ENCODE peak calls at places on chromosomes 1 and 21, in seven cellular contexts. K is uterus, Z is body of pancreas, X is GM12891, B is adrenal gland, E is tibial nerve, G is right lobe of liver. P is an unnamed sample.

GRCh38 chr1:230643887-230644286 is 1.6 kb downstream of the COG2 start:
- DNase-seq in K (no peak), Z (no peak), X (no peak), B (no peak), E (no peak), G (no peak), P (no peak)

GRCh38 chr1:24009406-24009805 is 29.3 kb upstream of the SRSF10 start:
- DNase-seq in K (no peak), Z (no peak), X (no peak), B (no peak), E (no peak), G (no peak), P (peak; percentile 54)

GRCh38 chr1:32073387-32074229 is 869 bp downstream of the TMEM39B start:
- DNase-seq in K (no peak), Z (no peak), X (no peak), B (no peak), E (no peak), G (no peak), P (no peak)

GRCh38 chr1:10696977-10697376 is 99.5 kb downstream of the CASZ1 start:
- DNase-seq in K (no peak), Z (no peak), X (no peak), B (peak; percentile 84), E (no peak), G (no peak), P (peak; percentile 78)

GRCh38 chr21:27275294-27275927 is 308.5 kb upstream of the ADAMTS5 start:
- DNase-seq in K (no peak), Z (no peak), X (no peak), B (no peak), E (no peak), G (no peak), P (peak; percentile 14)

GRCh38 chr1:214136336-214136735 is 144.6 kb upstream of the SMYD2 start:
- DNase-seq in K (no peak), Z (no peak), X (no peak), B (no peak), E (no peak), G (no peak), P (no peak)

GRCh38 chr1:184755226-184756065 is 788 bp upstream of the EDEM3 start:
- DNase-seq in K (no peak), Z (peak; percentile 30), X (no peak), B (no peak), E (peak; percentile 13), G (no peak), P (peak; percentile 10)

GRCh38 chr1:113246929-113247328 is 143.4 kb upstream of the MAGI3 start:
- DNase-seq in K (no peak), Z (peak; percentile 54), X (no peak), B (no peak), E (no peak), G (no peak), P (no peak)

GRCh38 chr1:190478193-190479007 is 736 bp upstream of the BRINP3 start:
- DNase-seq in K (no peak), Z (peak; percentile 17), X (no peak), B (no peak), E (no peak), G (no peak), P (no peak)

GRCh38 chr1:162861101-162861500 is at the start of gene CCDC190:
- DNase-seq in K (no peak), Z (no peak), X (no peak), B (no peak), E (no peak), G (no peak), P (no peak)

GRCh38 chr1:14842361-14842760 is 243.9 kb downstream of the KAZN start:
- DNase-seq in K (no peak), Z (no peak), X (no peak), B (no peak), E (no peak), G (no peak), P (no peak)

GRCh38 chr21:31752352-31752751 is 20.4 kb upstream of the SCAF4 start:
- DNase-seq in K (no peak), Z (no peak), X (no peak), B (no peak), E (no peak), G (no peak), P (peak; percentile 33)

GRCh38 chr1:46489169-46489637 is 433 bp upstream of the DMBX1 start:
- DNase-seq in K (no peak), Z (peak; percentile 36), X (peak; percentile 49), B (no peak), E (no peak), G (no peak), P (no peak)

GRCh38 chr1:38026592-38027200 is 14.2 kb downstream of the UTP11 start:
- DNase-seq in K (no peak), Z (peak; percentile 74), X (no peak), B (peak; percentile 90), E (no peak), G (no peak), P (peak; percentile 57)

GRCh38 chr1:79193211-79194079 is 186.9 kb upstream of the ADGRL4 start:
- DNase-seq in K (no peak), Z (no peak), X (no peak), B (no peak), E (no peak), G (no peak), P (no peak)

GRCh38 chr1:39129514-39129913 is 75.0 kb upstream of the MACF1 start:
- DNase-seq in K (no peak), Z (no peak), X (no peak), B (no peak), E (no peak), G (no peak), P (no peak)

GRCh38 chr1:200367841-200368534 is 41.8 kb downstream of the ZNF281 start:
- DNase-seq in K (no peak), Z (no peak), X (no peak), B (no peak), E (no peak), G (no peak), P (no peak)

GRCh38 chr1:23129846-23130245 is 38.8 kb downstream of the LUZP1 start:
- DNase-seq in K (no peak), Z (no peak), X (no peak), B (no peak), E (no peak), G (no peak), P (no peak)

GRCh38 chr1:199759268-199759724 is 268.2 kb upstream of the NR5A2 start:
- DNase-seq in K (no peak), Z (no peak), X (no peak), B (no peak), E (no peak), G (no peak), P (peak; percentile 19)

GRCh38 chr1:165383067-165383466 is 26.6 kb upstream of the LMX1A start:
- DNase-seq in K (peak; percentile 89), Z (peak; percentile 11), X (no peak), B (peak; percentile 64), E (peak; percentile 66), G (no peak), P (no peak)

GRCh38 chr1:6166221-6166620 is 13.9 kb downstream of the CHD5 start:
- DNase-seq in K (no peak), Z (no peak), X (no peak), B (no peak), E (no peak), G (no peak), P (no peak)

GRCh38 chr1:222617367-222617951 is 438 bp upstream of the MIA3 start:
- DNase-seq in K (peak; percentile 97), Z (peak; percentile 98), X (peak; percentile 71), B (peak; percentile 98), E (peak; percentile 79), G (peak; percentile 97), P (peak; percentile 93)
- TF ChIP-seq POLR2A in K (peak; percentile 77), Z (peak; percentile 83), X (no peak), B (peak; percentile 63), E (peak; percentile 28), G (peak; percentile 44), P (peak; percentile 62)

DNA sequence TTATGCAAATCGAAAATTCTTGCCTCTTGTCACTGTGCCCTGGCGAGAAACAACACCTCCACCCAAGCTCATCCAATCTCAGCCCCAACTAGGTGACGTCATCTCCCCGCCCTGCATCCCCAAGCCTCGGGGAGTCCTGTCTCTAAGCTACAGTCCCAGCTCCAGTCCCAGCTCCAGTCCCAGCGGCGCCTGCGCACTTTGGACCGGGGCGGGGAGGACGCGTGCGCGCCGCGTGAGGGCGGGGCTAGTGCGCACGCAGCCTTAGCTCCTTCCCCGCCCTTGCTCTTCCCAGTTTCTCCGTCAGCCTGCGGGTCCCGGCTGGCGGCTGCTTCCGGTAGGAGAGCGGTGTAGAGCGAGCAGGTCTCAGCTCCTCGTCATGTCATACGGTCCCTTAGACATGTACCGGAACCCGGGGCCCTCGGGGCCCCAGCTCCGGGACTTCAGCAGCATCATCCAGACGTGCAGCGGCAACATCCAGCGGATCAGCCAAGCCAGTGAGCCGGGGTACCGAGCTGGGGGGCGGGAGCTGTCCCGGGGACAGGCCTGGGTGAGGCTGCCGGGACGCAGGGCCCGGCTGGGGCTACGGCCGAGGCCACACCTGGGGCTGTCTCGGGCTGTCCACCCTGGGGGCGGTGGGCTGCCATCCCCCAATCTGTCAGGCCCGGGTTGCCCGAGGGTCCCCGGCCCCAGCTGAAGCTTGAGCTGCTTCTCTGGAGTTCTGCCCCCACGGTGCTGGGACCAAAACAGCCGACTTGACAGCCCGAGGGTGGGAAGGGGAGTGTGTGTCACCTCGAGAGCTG is at the start of gene STX12:
- DNase-seq in K (peak; percentile 99), Z (peak; percentile 97), X (peak; percentile 87), B (peak; percentile 99), E (peak; percentile 99), G (peak; percentile 98), P (peak; percentile 77)
- TF ChIP-seq POLR2A in K (peak; percentile 95), Z (peak; percentile 94), X (no peak), B (peak; percentile 81), E (peak; percentile 93), G (peak; percentile 88), P (peak; percentile 76)

GRCh38 chr21:39348355-39349210 is at the start of gene HMGN1:
- DNase-seq in K (peak; percentile 84), Z (peak; percentile 90), X (peak; percentile 50), B (peak; percentile 87), E (peak; percentile 70), G (peak; percentile 89), P (peak; percentile 74)
- TF ChIP-seq POLR2A in K (peak; percentile 79), Z (peak; percentile 51), X (no peak), B (peak; percentile 52), E (peak; percentile 84), G (peak; percentile 83), P (peak; percentile 92)

DNA sequence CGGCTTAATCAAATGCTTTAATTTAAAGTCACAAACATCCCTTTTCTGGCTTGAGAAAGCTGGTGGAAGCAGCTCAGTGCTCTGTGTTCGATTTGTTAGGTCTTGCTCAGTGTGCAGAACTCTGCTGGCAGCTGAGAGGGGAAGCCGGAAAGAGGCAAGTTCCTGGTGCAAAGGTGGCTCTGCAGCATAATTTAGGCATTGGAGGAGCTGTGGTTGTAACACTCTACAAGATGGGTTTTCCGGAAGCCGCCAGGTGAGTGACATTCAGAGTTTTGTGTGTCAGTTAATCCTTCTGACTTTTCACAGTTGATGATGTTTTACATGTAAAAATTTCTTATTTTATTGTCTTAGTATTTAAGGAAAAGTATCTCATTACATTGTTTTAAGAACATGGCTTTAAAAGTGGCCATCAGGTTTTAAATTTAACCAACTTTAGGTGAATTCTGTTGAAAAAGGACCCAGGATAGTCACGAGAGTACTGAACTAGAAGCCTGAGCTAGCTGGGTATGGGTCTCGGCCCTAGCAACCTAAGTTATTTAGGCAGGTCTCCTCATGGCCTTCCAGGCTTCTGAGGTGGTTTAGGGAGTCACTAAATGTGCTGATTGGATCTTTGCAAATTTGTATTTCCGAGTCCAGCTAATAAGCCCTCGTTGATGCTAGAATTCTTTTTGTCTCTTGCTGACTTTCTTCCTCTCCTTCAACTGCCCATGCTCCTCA is 47.1 kb upstream of the PODN start:
- DNase-seq in K (peak; percentile 71), Z (peak; percentile 90), X (peak; percentile 63), B (peak; percentile 86), E (peak; percentile 78), G (peak; percentile 71), P (peak; percentile 53)
- TF ChIP-seq POLR2A in K (no peak), Z (peak; percentile 44), X (peak; percentile 77), B (no peak), E (no peak), G (peak; percentile 29), P (peak; percentile 36)